ENCODE peak calls at places on chromosomes 4 and X, in ten cellular contexts. A is body of pancreas, L is GM23338, P is mammary epithelial cell, H is heart left ventricle, K is IMR-90, R is endodermal cell, C is upper lobe of right lung, X is psoas muscle, B is stomach. S is an unnamed sample. For H3K27me3, the result is how much of the 10 kb centered on the place peaks cover.

GRCh38 chrX:68647156-68647957 is at the start of gene STARD8:
- DNase-seq in R (peak), A (peak), C (peak), L (peak), B (peak), P (peak), X (peak), H (peak), K (peak), S (no peak)

GRCh38 chr4:139453041-139453370 is 915 bp upstream of the RAB33B start:
- DNase-seq in K (no peak), R (no peak), A (peak), C (no peak), X (no peak), B (no peak), H (no peak), P (peak), L (peak), S (no peak)

GRCh38 chr4:83189631-83190136 is 75.2 kb upstream of the PLAC8 start:
- DNase-seq in X (no peak), H (no peak), B (no peak), R (peak), P (no peak), K (no peak), C (no peak), L (peak), A (no peak), S (no peak)

GRCh38 chrX:31931225-31931624 is 859.4 kb upstream of the FTHL17 start:
- DNase-seq in P (peak), X (no peak), C (no peak), A (no peak), L (no peak), B (no peak), K (peak), R (no peak), H (no peak), S (no peak)

GRCh38 chr4:89298160-89298559 is 9.4 kb downstream of the GPRIN3 start:
- DNase-seq in C (no peak), X (no peak), R (no peak), L (peak), P (no peak), K (no peak), A (no peak), B (no peak), H (no peak), S (no peak)

GRCh38 chr4:24690436-24690835 is 104.9 kb upstream of the SOD3 start:
- DNase-seq in R (no peak), X (peak), K (peak), P (no peak), H (no peak), L (no peak), C (no peak), A (no peak), B (no peak), S (no peak)

GRCh38 chr4:47213971-47214370 is 182.6 kb downstream of the GABRB1 start:
- DNase-seq in K (peak), A (no peak), L (no peak), C (no peak), X (no peak), R (no peak), P (peak), B (no peak), H (no peak), S (no peak)

GRCh38 chr4:88900432-88900831 is 156.6 kb downstream of the FAM13A start:
- DNase-seq in L (no peak), C (no peak), B (no peak), R (no peak), A (no peak), H (no peak), P (peak), X (no peak), K (peak), S (no peak)

GRCh38 chr4:30950737-30951136 is 230.6 kb downstream of the PCDH7 start:
- DNase-seq in C (no peak), L (no peak), B (no peak), K (no peak), R (no peak), A (no peak), X (no peak), P (peak), H (no peak), S (no peak)

GRCh38 chr4:15778191-15778741 is at the start of gene CD38:
- DNase-seq in A (no peak), R (peak), C (peak), L (peak), K (no peak), H (peak), P (no peak), X (peak), B (no peak), S (peak)

GRCh38 chr4:119679251-119679650 is 50.6 kb upstream of the PDE5A start:
- DNase-seq in R (no peak), C (no peak), L (no peak), P (no peak), K (peak), H (no peak), X (no peak), A (no peak), B (no peak), S (no peak)

GRCh38 chr4:159508917-159509500 is 406.1 kb downstream of the RAPGEF2 start:
- DNase-seq in R (no peak), K (no peak), B (no peak), L (no peak), H (no peak), C (no peak), P (peak), X (no peak), A (no peak), S (no peak)

GRCh38 chr4:39698424-39699009 is 581 bp downstream of the UBE2K start:
- DNase-seq in P (peak), H (peak), R (peak), C (peak), X (peak), K (no peak), B (peak), L (peak), A (peak), S (peak)

GRCh38 chr4:35963383-35963782 is 280.9 kb downstream of the ARAP2 start:
- DNase-seq in B (no peak), X (no peak), A (no peak), R (no peak), H (no peak), P (no peak), L (no peak), K (no peak), C (no peak), S (no peak)

GRCh38 chr4:102230194-102230593 is 115.1 kb downstream of the SLC39A8 start:
- DNase-seq in X (no peak), R (no peak), B (no peak), K (no peak), C (no peak), H (no peak), P (no peak), L (no peak), A (no peak), S (no peak)

GRCh38 chr4:75542824-75543223 is 13.0 kb upstream of the ODAPH start:
- DNase-seq in H (no peak), P (peak), B (no peak), L (no peak), A (no peak), R (no peak), C (no peak), X (no peak), K (peak), S (no peak)

GRCh38 chr4:13543648-13544555 is at the start of gene NKX3-2:
- DNase-seq in A (no peak), P (peak), C (no peak), K (peak), B (no peak), X (no peak), H (no peak), R (peak), L (peak), S (peak)

GRCh38 chrX:122625821-122626220 is 558.3 kb upstream of the GRIA3 start:
- DNase-seq in K (peak), H (no peak), C (no peak), X (no peak), R (no peak), P (peak), B (no peak), L (no peak), A (no peak), S (no peak)

GRCh38 chrX:132023117-132023895 is at the start of gene STK26:
- DNase-seq in K (no peak), A (peak), B (peak), X (peak), C (peak), L (peak), H (peak), R (peak), P (peak), S (peak)

GRCh38 chr4:1393866-1394265 is 12.4 kb downstream of the NKX1-1 start:
- DNase-seq in P (no peak), B (no peak), X (peak), A (no peak), L (no peak), R (peak), K (no peak), C (peak), H (peak), S (peak)

GRCh38 chr4:168811793-168812651 is 198.0 kb downstream of the CBR4 start:
- DNase-seq in L (no peak), R (no peak), C (no peak), X (no peak), H (no peak), K (peak), P (peak), B (no peak), A (no peak), S (no peak)

GRCh38 chr4:54746228-54746627 is 88.5 kb downstream of the KIT start:
- DNase-seq in B (no peak), P (peak), C (no peak), X (no peak), L (no peak), A (no peak), H (no peak), R (no peak), K (no peak), S (no peak)

GRCh38 chrX:84865113-84865512 is 138.6 kb upstream of the APOOL start:
- DNase-seq in X (no peak), H (no peak), P (no peak), L (no peak), A (no peak), K (no peak), B (no peak), C (no peak), R (no peak), S (no peak)

GRCh38 chr4:80811413-80811812 is 219.1 kb upstream of the BMP3 start:
- DNase-seq in R (no peak), L (no peak), B (no peak), K (no peak), C (no peak), A (no peak), H (no peak), X (no peak), P (no peak), S (no peak)

GRCh38 chr4:20462426-20463175 is 210.9 kb downstream of the SLIT2 start:
- DNase-seq in L (no peak), C (no peak), K (peak), B (no peak), A (no peak), X (no peak), P (peak), R (no peak), H (no peak), S (no peak)

GRCh38 chr4:66032571-66032970 is 362.3 kb upstream of the EPHA5 start:
- DNase-seq in R (no peak), K (no peak), P (no peak), X (no peak), B (no peak), A (no peak), C (no peak), H (no peak), L (no peak), S (no peak)

GRCh38 chr4:189377576-189377975 is 563.1 kb upstream of the FRG1 start:
- DNase-seq in H (no peak), B (no peak), L (no peak), X (no peak), P (no peak), R (no peak), C (no peak), K (no peak), A (no peak), S (no peak)

GRCh38 chrX:72316408-72317079 is 10.8 kb upstream of the CITED1 start:
- DNase-seq in L (peak), A (peak), X (no peak), B (no peak), R (no peak), C (no peak), K (no peak), H (no peak), P (no peak), S (no peak)

GRCh38 chrX:34275710-34276109 is 143.6 kb upstream of the FAM47A start:
- DNase-seq in R (no peak), B (no peak), L (peak), X (no peak), K (no peak), P (no peak), C (no peak), A (no peak), H (no peak), S (no peak)

GRCh38 chrX:109830704-109831206 is 97.7 kb upstream of the ACSL4 start:
- DNase-seq in K (peak), A (no peak), L (no peak), B (no peak), C (no peak), X (no peak), R (no peak), H (no peak), P (no peak), S (no peak)

DNA sequence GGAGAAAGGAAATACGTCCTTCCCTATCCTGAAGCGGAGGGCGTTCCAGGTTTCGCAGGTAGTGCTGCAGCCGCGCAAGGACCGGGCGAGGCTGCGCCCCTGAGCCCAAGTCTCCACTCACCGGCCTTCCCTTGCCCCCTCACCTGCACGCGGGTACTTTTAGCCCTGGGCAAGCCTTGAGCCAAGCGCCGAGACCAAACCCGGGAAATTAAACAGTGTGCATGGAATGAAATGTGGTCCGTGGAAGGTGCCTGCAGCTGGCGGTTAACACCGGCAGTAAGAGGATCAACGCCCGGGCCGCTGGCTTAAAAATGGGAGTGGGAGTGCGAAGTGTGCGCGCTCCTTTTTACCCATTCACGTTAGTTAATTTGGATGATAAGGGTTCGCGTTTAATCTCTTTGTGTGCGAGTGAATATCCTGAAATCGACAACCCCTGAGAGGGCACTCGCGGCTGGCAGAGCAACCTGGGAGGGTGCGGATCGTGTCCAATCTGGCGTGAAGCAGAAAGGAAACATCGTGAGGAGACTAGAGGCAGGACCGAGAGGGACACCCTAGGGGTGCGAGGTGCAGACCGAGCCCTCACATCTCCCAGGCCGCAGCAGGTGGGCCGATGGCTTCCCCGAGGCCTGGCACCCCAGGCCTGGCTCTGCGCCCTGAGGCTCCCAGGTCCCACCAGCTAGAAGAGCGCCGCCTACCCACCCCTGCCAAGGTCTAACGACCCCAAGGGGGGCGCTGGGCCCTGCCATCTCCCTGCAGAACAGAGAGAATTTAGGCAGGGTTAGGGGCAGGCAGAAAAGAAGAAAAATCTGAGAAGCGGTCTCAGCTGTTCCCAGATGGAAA is 2.0 kb upstream of the HELT start:
- DNase-seq in R (peak), X (no peak), A (no peak), L (peak), P (no peak), C (no peak), H (no peak), K (no peak), B (no peak), S (no peak)
- H3K27me3 ChIP-seq in R (half or more), X (half or more), A (under half), L (half or more), P (half or more), C (half or more), H (half or more), K (half or more), B (half or more), S (half or more)

DNA sequence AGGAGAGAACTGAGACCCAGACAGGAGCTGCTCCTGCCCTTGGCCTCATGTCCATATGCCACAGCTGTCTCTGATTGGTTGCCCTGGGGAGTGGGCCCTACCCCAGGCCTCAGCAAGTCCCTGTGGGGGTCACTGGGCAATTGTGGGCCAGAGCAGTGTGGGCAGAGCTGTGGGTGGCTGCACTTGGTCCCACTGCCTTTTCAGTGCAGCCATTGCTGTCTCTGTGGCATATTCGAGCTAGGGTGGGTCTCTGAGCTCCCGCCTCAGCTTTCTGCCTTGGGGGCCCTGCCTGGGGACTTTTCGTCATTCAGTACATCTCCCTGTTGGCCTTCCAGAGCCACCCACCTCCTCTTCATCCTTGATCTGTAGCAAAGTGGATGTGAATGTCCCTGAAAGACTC is 69.8 kb upstream of the LRPAP1 start:
- DNase-seq in H (no peak), P (no peak), X (no peak), B (no peak), C (no peak), A (no peak), R (no peak), L (no peak), K (no peak), S (no peak)
- TF ChIP-seq CTCF in H (no peak), P (no peak), X (no peak), B (no peak), C (no peak), A (no peak), R (no peak), L (no peak), K (no peak), S (no peak)

GRCh38 chrX:81542255-81542654 is 340.4 kb downstream of the SH3BGRL start:
- DNase-seq in R (no peak), X (no peak), L (peak), P (no peak), A (no peak), C (no peak), K (no peak), B (no peak), H (no peak), S (no peak)

GRCh38 chrX:81537723-81538122 is 335.8 kb downstream of the SH3BGRL start:
- DNase-seq in R (no peak), B (no peak), P (no peak), X (no peak), K (no peak), L (no peak), C (no peak), A (no peak), H (no peak), S (no peak)
- H3K27me3 ChIP-seq in R (under half), B (under half), P (under half), X (under half), K (under half), L (under half), C (under half), A (under half), H (under half), S (under half)

DNA sequence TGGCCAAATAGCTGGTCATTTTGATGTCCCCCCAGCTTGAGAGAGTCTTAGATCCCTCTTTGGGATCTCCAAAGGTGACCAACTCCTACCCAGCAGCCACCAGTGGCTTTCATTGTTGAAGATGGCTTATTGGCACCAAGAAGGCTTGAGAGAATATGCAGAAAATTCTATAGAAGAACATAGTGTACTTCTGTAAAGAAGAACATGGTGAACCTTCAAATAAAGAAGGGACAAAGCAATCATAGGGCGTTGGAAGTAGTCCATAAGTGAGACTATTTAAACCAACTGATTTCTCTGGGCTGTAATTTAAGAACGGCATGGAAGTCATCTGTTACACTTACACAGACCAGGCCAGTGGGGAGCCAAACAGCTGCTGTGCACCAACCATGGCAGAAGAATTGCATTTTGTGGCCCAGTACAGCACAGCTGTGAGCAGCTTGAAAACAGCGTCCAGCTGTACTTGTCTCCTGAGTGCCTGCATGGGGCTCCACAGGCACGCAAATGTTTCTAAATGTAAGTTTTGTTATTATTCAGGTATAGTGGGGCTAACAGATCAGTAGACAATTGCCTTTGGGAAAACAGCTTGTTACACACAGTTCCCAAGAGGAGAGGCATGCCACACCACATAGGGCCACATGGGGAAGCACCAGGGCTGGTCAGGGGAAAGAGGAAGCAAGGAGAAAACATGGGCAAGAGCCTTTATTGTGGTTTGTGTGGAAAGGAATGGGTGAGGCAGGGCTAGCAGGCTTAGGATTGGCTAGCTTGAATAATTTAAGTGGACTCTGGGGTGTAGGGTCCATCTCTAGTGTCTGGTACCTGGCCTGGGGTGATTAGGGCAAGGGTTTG is 125.0 kb downstream of the ARHGAP6 start:
- DNase-seq in K (no peak), H (peak), X (peak), P (no peak), R (peak), A (no peak), C (no peak), B (no peak), L (no peak), S (no peak)
- TF ChIP-seq CTCF in K (no peak), H (no peak), X (peak), P (peak), R (peak), A (no peak), C (no peak), B (no peak), L (no peak), S (no peak)

DNA sequence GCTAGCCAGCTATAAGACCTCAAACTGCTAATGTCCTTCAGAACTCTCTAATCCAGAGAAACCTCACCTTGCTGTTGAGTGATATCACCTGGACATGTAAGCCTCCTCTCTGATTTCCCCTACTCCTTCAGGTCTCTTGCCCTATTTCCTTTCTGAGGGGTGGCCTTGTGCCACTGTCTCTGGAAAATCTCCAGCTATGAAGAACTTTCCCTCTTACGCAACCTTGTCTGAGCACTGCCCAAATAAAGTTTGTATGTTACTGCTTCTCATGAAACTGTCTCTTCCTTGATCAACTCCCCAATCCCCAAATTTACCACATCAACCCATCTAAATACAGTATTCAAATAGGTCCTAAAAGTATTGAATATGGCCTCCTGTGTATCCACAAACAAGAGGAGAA is 53.5 kb upstream of the VEGFD start:
- DNase-seq in P (no peak), L (no peak), B (no peak), A (no peak), H (no peak), K (no peak), R (no peak), C (no peak), X (no peak), S (no peak)
- H3K27me3 ChIP-seq in P (under half), L (under half), B (under half), A (under half), H (under half), K (under half), R (under half), C (under half), X (under half), S (under half)

GRCh38 chr4:183099537-183100297 is 660 bp downstream of the WWC2 start:
- DNase-seq in A (peak), R (peak), H (peak), P (peak), X (peak), L (peak), K (no peak), C (peak), B (peak), S (peak)
- TF ChIP-seq CTCF in A (peak), R (peak), H (no peak), P (peak), X (no peak), L (peak), K (peak), C (peak), B (no peak), S (no peak)

S was measured in spleen.